ENCODE peak calls at places on chromosomes 11 and 22, in eight cellular contexts. Y, F, A, U, S, X, H and I are unnamed samples. For H3K9me2, the result is how much of the 10 kb centered on the place peaks cover.

GRCh38 chr11:133842730-133843129 is 2.6 kb downstream of the SPATA19 start:
- DNase-seq in F (no peak), U (no peak), Y (no peak), A (no peak), X (no peak), H (no peak), S (no peak), I (no peak)

GRCh38 chr11:36364551-36364950 is 68.5 kb downstream of the PRR5L start:
- DNase-seq in Y (peak), H (no peak), A (no peak), U (no peak), X (peak), S (no peak), F (no peak), I (no peak)

GRCh38 chr22:27247691-27248434 is 553.7 kb downstream of the MN1 start:
- DNase-seq in A (no peak), H (no peak), Y (no peak), F (peak), S (no peak), U (no peak), X (peak), I (no peak)

GRCh38 chr11:67434395-67434881 is 3.0 kb downstream of the PTPRCAP start:
- DNase-seq in U (no peak), A (no peak), H (no peak), S (no peak), F (no peak), X (no peak), Y (no peak), I (no peak)

GRCh38 chr11:117985953-117986887 is at the start of gene IL10RA:
- DNase-seq in S (peak), F (peak), U (peak), A (peak), Y (no peak), H (peak), X (peak), I (peak)

GRCh38 chr11:123630126-123630531 is 24.3 kb downstream of the SCN3B start:
- DNase-seq in F (no peak), H (no peak), X (no peak), S (no peak), A (no peak), U (no peak), Y (no peak), I (no peak)

GRCh38 chr11:90510839-90511238 is 288.0 kb upstream of the CHORDC1 start:
- DNase-seq in A (no peak), Y (no peak), F (no peak), X (no peak), S (no peak), U (no peak), H (no peak), I (no peak)

GRCh38 chr11:74278103-74278502 is 33.3 kb downstream of the P4HA3 start:
- DNase-seq in A (no peak), Y (no peak), X (no peak), H (no peak), F (no peak), U (no peak), S (no peak), I (no peak)

GRCh38 chr11:73359930-73360742 is 16.1 kb upstream of the RELT start:
- DNase-seq in H (peak), Y (peak), S (peak), F (peak), X (peak), U (no peak), A (peak), I (peak)

GRCh38 chr22:43624144-43624998 is 187.7 kb downstream of the EFCAB6 start:
- DNase-seq in F (no peak), Y (peak), S (no peak), A (no peak), U (no peak), X (peak), H (no peak), I (no peak)

GRCh38 chr22:44340271-44341239 is 27.8 kb upstream of the SHISAL1 start:
- DNase-seq in U (no peak), X (no peak), S (no peak), Y (no peak), A (no peak), F (no peak), H (no peak), I (no peak)

GRCh38 chr22:17013396-17014100 is 5.5 kb upstream of the GAB4 start:
- DNase-seq in H (no peak), Y (no peak), X (no peak), S (no peak), F (no peak), A (no peak), U (no peak), I (no peak)

GRCh38 chr11:111569476-111569875 is 29.0 kb downstream of the LAYN start:
- DNase-seq in U (no peak), A (no peak), F (no peak), S (no peak), H (no peak), Y (no peak), X (no peak), I (no peak)

GRCh38 chr22:44037519-44038370 is 13.6 kb downstream of the PARVB start:
- DNase-seq in F (no peak), U (peak), S (peak), A (no peak), H (no peak), X (peak), Y (peak), I (no peak)

GRCh38 chr11:96012086-96012824 is 88.3 kb upstream of the MTMR2 start:
- DNase-seq in U (peak), S (peak), H (peak), X (peak), F (peak), A (peak), Y (peak), I (peak)

GRCh38 chr22:19718255-19719054 is 4.2 kb downstream of the SEPTIN5 start:
- DNase-seq in A (no peak), H (no peak), F (no peak), X (peak), Y (no peak), S (no peak), U (no peak), I (no peak)
- H3K9me2 ChIP-seq in A (under half), H (under half), F (under half), X (under half), Y (under half), S (under half), U (under half), I (under half)

DNA sequence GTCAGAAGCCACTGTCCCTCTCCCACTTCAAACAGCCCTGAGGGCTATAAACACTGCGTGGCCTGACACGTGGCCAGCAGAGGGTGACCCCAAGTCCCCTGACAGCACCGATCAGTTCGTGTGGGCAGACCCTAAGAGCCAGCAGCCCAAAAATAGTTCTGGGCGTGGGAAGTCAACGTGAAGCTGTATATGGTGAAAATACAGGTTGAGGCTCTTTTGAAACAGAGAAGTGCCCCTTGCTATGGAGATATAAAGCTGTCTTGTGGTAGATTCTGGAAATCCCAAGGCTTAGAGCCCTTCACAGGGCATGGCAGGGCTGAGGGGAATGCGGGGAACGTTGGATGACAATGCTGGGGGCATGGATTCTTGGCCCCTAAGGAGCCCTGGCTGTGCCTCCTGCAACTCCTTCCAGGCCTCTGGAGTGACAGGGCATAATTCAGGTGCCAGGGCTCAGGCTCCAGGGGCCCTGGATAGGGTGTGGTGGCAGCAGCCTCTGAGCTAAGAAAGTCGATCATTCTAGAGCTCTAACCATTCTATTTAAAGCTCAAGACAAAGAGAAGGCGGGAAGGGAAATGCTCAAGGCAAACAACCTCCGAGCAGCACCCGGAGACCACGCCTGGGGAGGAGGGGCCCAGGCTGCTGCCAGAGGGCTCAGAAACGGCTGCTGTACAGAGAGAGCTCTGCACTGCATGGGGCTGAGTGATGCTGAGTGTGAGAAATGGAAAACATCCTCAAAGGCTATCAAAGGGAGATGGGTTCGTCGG is 60.4 kb upstream of the CD5 start:
- DNase-seq in X (no peak), U (no peak), H (no peak), S (peak), A (peak), Y (peak), F (peak), I (peak)
- TF ChIP-seq EZH2phosphoT487 in X (no peak), U (no peak), H (no peak), S (no peak), A (no peak), Y (no peak), F (no peak), I (no peak)

GRCh38 chr11:69213315-69213714 is 57.6 kb downstream of the SMIM38 start:
- DNase-seq in H (no peak), U (no peak), F (no peak), A (no peak), X (no peak), S (no peak), Y (no peak), I (no peak)
- H3K9me2 ChIP-seq in H (under half), U (under half), F (under half), A (under half), X (under half), S (under half), Y (under half), I (under half)

GRCh38 chr11:76629133-76629852 is 41.3 kb downstream of the LRRC32 start:
- DNase-seq in A (no peak), X (peak), S (no peak), Y (no peak), U (no peak), F (no peak), H (no peak), I (no peak)
- TF ChIP-seq EZH2phosphoT487 in A (no peak), X (no peak), S (no peak), Y (no peak), U (no peak), F (no peak), H (no peak), I (no peak)